ENCODE peak calls at places on chromosomes 11 and 22, in nine cellular contexts. J is fibroblast of lung; M is suprapubic skin; Q is sigmoid colon; T is AG04450; S is BE2C; P is CD8-positive, alpha-beta T cell; L is ovary; K is neural progenitor cell. V is an unnamed sample.
A peak's percentile ranks its signal among the peaks of the same experiment; 100 is the strongest.

GRCh38 chr11:124115782-124116616 is 749 bp downstream of the VWA5A start:
- DNase-seq in J (no peak), M (no peak), Q (peak; percentile 66), T (no peak), S (no peak), P (no peak), L (no peak), K (peak; percentile 30), V (no peak)

GRCh38 chr11:33893711-33894401 is 2.0 kb upstream of the LMO2 start:
- DNase-seq in J (peak; percentile 61), M (no peak), Q (no peak), T (no peak), S (no peak), P (peak; percentile 32), L (no peak), K (no peak), V (no peak)

GRCh38 chr11:66936326-66936725 is 21.9 kb downstream of the PC start:
- DNase-seq in J (peak; percentile 94), M (no peak), Q (no peak), T (peak; percentile 87), S (no peak), P (no peak), L (no peak), K (no peak), V (no peak)

GRCh38 chr11:12206529-12206928 is 96.1 kb downstream of the MICAL2 start:
- DNase-seq in J (peak; percentile 41), M (no peak), Q (no peak), T (no peak), S (no peak), P (no peak), L (no peak), K (no peak), V (no peak)

GRCh38 chr11:68256331-68256741 is 15.4 kb downstream of the C11orf24 start:
- DNase-seq in J (no peak), M (no peak), Q (no peak), T (no peak), S (no peak), P (no peak), L (peak; percentile 72), K (peak; percentile 16), V (no peak)

GRCh38 chr11:76734456-76735217 is 48.5 kb upstream of the TSKU start:
- DNase-seq in J (no peak), M (no peak), Q (no peak), T (no peak), S (no peak), P (no peak), L (no peak), K (no peak), V (no peak)

GRCh38 chr11:113526521-113526920 is 51.3 kb upstream of the DRD2 start:
- DNase-seq in J (no peak), M (no peak), Q (no peak), T (no peak), S (no peak), P (no peak), L (no peak), K (no peak), V (no peak)

GRCh38 chr11:37061426-37061825 is 463.4 kb upstream of the RAG2 start:
- DNase-seq in J (no peak), M (no peak), Q (no peak), T (no peak), S (no peak), P (no peak), L (no peak), K (no peak), V (no peak)

GRCh38 chr11:12045914-12046635 is 37.6 kb upstream of the DKK3 start:
- DNase-seq in J (no peak), M (no peak), Q (no peak), T (no peak), S (no peak), P (no peak), L (no peak), K (no peak), V (peak; percentile 80)

DNA sequence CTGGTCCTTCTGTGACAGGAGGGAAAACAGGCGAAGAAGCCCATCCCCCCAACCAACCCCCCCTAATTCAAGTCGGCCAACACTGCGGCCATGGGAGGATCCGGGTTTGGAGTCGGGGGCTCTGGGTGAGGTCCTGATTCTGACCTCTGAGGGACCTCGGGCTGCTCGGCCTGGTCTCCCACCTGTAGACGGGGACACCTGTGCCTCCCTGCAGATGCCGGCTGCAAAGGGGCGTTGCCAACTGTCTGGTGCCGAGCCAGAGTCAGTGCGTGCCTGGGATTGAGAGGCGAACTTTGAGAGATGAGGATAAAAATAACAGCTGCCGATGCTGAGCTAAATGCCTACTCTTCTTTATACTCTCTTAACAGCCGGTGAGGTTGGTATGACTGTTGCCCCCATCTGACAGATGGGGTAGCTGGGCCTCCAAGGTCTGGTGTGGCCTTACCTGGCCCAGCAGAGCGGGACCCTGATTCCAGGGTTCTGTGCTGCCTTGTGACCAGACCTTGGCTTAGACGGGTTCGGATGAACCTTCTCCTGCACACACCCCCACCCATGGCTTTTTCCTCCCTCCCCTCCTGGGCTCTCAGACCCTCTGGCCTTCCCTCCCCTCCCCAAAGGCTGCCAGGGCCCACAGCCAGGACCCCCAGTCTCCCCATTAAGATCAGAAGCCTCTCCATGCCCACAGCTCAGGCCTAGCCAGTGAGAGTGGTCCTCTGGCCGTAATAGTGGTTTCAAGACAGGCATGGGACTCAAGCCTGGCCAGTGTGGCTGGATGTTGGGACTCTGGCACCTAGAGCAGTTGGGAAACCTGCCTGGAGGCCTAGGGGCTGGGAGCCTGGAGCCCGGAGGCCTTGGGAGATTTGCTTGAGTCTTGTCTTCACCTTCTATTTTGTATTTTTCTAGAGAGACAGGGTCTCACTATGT is 41.7 kb downstream of the KCNJ4 start:
- DNase-seq in J (no peak), M (peak; percentile 61), Q (peak; percentile 60), T (no peak), S (no peak), P (no peak), L (no peak), K (no peak), V (peak; percentile 71)
- H3K4me3 ChIP-seq in J (peak overlapping the region; percentile 30), M (peak overlapping the region; percentile 30), Q (no peak overlapping the region), T (no peak overlapping the region), S (no peak overlapping the region), P (no peak overlapping the region), L (peak overlapping the region; percentile 2), K (no peak overlapping the region), V (peak overlapping the region; percentile 26)

DNA sequence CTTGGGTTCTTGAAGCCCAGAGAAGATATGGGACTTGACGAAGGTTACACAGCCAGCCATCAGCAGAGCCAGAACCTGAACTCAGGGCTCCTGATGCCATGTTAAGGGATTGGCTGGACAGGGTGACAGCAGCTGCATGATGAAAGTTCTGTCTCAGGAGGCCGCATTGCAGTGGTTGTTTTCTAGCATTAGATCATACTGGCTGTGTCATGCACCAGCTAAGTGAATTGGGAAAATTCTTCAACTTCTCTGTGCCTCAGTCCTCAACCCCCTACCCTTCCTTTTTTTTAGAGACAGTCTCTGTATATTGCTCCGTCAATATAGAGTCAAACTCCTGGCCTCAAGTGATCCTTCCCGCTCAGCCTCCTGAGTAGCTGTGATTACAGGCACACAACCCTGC is 5.4 kb upstream of the LTBP3 start:
- DNase-seq in J (no peak), M (no peak), Q (no peak), T (no peak), S (no peak), P (no peak), L (no peak), K (no peak), V (no peak)
- H3K9me3 ChIP-seq in J (no peaks in the 10 kb centered on the region), M (no peaks in the 10 kb centered on the region), Q (no peaks in the 10 kb centered on the region), T (no peaks in the 10 kb centered on the region), S (no peaks in the 10 kb centered on the region), P (no peaks in the 10 kb centered on the region), L (no peaks in the 10 kb centered on the region), K (no peaks in the 10 kb centered on the region), V (no peaks in the 10 kb centered on the region)

GRCh38 chr11:9980931-9981330 is 313.1 kb downstream of the SBF2 start:
- DNase-seq in J (no peak), M (no peak), Q (no peak), T (no peak), S (no peak), P (no peak), L (no peak), K (no peak), V (no peak)

GRCh38 chr11:9977554-9977953 is 313.7 kb downstream of the SWAP70 start:
- DNase-seq in J (no peak), M (no peak), Q (no peak), T (no peak), S (no peak), P (no peak), L (no peak), K (no peak), V (no peak)

GRCh38 chr11:9982796-9983579 is 311.0 kb downstream of the SBF2 start:
- DNase-seq in J (peak; percentile 65), M (no peak), Q (no peak), T (no peak), S (peak; percentile 39), P (no peak), L (no peak), K (peak; percentile 32), V (no peak)

GRCh38 chr11:9982127-9982795 is 311.8 kb downstream of the SBF2 start:
- DNase-seq in J (peak; percentile 53), M (no peak), Q (no peak), T (no peak), S (no peak), P (no peak), L (no peak), K (no peak), V (no peak)
- H3K4me3 ChIP-seq in J (no peak overlapping the region), M (no peak overlapping the region), Q (no peak overlapping the region), T (no peak overlapping the region), S (no peak overlapping the region), P (no peak overlapping the region), L (no peak overlapping the region), K (no peak overlapping the region), V (no peak overlapping the region)

GRCh38 chr22:47434336-47435203 is 672.1 kb downstream of the TBC1D22A start:
- DNase-seq in J (no peak), M (no peak), Q (peak; percentile 25), T (no peak), S (no peak), P (no peak), L (no peak), K (no peak), V (peak; percentile 67)
- H3K9me3 ChIP-seq in J (no peaks in the 10 kb centered on the region), M (no peaks in the 10 kb centered on the region), Q (no peaks in the 10 kb centered on the region), T (peaks cover 24% of the 10 kb centered on the region), S (no peaks in the 10 kb centered on the region), P (no peaks in the 10 kb centered on the region), L (no peaks in the 10 kb centered on the region), K (peaks cover 8% of the 10 kb centered on the region), V (peaks cover 5% of the 10 kb centered on the region)

GRCh38 chr11:73271936-73272679 is at the start of gene P2RY6:
- DNase-seq in J (peak; percentile 59), M (no peak), Q (peak; percentile 70), T (no peak), S (peak; percentile 92), P (no peak), L (no peak), K (no peak), V (no peak)

GRCh38 chr11:73270855-73271477 is 1.2 kb upstream of the P2RY6 start:
- DNase-seq in J (no peak), M (no peak), Q (peak; percentile 54), T (no peak), S (no peak), P (no peak), L (no peak), K (no peak), V (no peak)

GRCh38 chr11:73268671-73269271 is 3.4 kb upstream of the P2RY6 start:
- DNase-seq in J (no peak), M (no peak), Q (peak; percentile 54), T (no peak), S (no peak), P (no peak), L (no peak), K (no peak), V (no peak)

GRCh38 chr11:73269353-73270088 is 2.6 kb upstream of the P2RY6 start:
- DNase-seq in J (no peak), M (no peak), Q (peak; percentile 41), T (no peak), S (no peak), P (no peak), L (no peak), K (no peak), V (no peak)

GRCh38 chr11:73270089-73270854 is 1.9 kb upstream of the P2RY6 start:
- DNase-seq in J (no peak), M (no peak), Q (peak; percentile 53), T (no peak), S (no peak), P (no peak), L (no peak), K (no peak), V (no peak)
- H3K4me3 ChIP-seq in J (no peak overlapping the region), M (no peak overlapping the region), Q (no peak overlapping the region), T (no peak overlapping the region), S (peak overlapping the region; percentile 65), P (no peak overlapping the region), L (no peak overlapping the region), K (no peak overlapping the region), V (no peak overlapping the region)

V was measured in vagina.